ENCODE peak calls at places on chromosome 20, in six cellular contexts. U is esophagus muscularis mucosa; K is NCI-H1436; I is SW 1271; E is stimulated activated CD4-positive, alpha-beta T cell treated with anti-CD3 and anti-CD28 coated beads, Interleukin-15, amount 100 ng/mL, for 24 hours; O is central memory CD4-positive, alpha-beta T cell. Q is an unnamed sample.

GRCh38 chr20:21510414-21510971 is 3.4 kb downstream of the NKX2-2 start:
- DNase-seq in U (no peak), K (no peak), I (no peak), E (no peak), O (no peak), Q (peak)

GRCh38 chr20:34925981-34926380 is 29.6 kb downstream of the GSS start:
- DNase-seq in U (no peak), K (no peak), I (no peak), E (no peak), O (no peak), Q (no peak)

GRCh38 chr20:316316-317068 is 8.9 kb upstream of the SOX12 start:
- DNase-seq in U (no peak), K (no peak), I (no peak), E (no peak), O (no peak), Q (no peak)

GRCh38 chr20:45341939-45342862 is 6.0 kb downstream of the SDC4 start:
- DNase-seq in U (no peak), K (no peak), I (no peak), E (no peak), O (no peak), Q (peak)

GRCh38 chr20:50538276-50538675 is 28.1 kb downstream of the PTPN1 start:
- DNase-seq in U (no peak), K (no peak), I (no peak), E (no peak), O (no peak), Q (no peak)

GRCh38 chr20:25195962-25196700 is 619 bp downstream of the ENTPD6 start:
- DNase-seq in U (peak), K (peak), I (no peak), E (peak), O (peak), Q (no peak)

GRCh38 chr20:58102252-58102651 is 126.2 kb downstream of the ANKRD60 start:
- DNase-seq in U (peak), K (no peak), I (no peak), E (no peak), O (no peak), Q (no peak)

GRCh38 chr20:57996936-57997629 is 231.4 kb downstream of the ANKRD60 start:
- DNase-seq in U (no peak), K (no peak), I (no peak), E (no peak), O (no peak), Q (no peak)

GRCh38 chr20:25308671-25309394 is 60.9 kb downstream of the PYGB start:
- DNase-seq in U (no peak), K (no peak), I (no peak), E (no peak), O (no peak), Q (no peak)

GRCh38 chr20:11057624-11058023 is 383.8 kb upstream of the JAG1 start:
- DNase-seq in U (no peak), K (no peak), I (no peak), E (no peak), O (no peak), Q (no peak)

GRCh38 chr20:12383770-12384304 is 466.1 kb downstream of the BTBD3 start:
- DNase-seq in U (no peak), K (no peak), I (no peak), E (no peak), O (no peak), Q (no peak)

GRCh38 chr20:57588596-57588995 is 27.7 kb downstream of the PCK1 start:
- DNase-seq in U (no peak), K (no peak), I (no peak), E (no peak), O (no peak), Q (no peak)

GRCh38 chr20:58577871-58578615 is 62.8 kb upstream of the APCDD1L start:
- DNase-seq in U (no peak), K (no peak), I (no peak), E (no peak), O (no peak), Q (no peak)

GRCh38 chr20:3174442-3175263 is 1.3 kb upstream of the LZTS3 start:
- DNase-seq in U (no peak), K (no peak), I (no peak), E (no peak), O (no peak), Q (no peak)

GRCh38 chr20:44019638-44020335 is 105.1 kb downstream of the TOX2 start:
- DNase-seq in U (no peak), K (no peak), I (no peak), E (peak), O (peak), Q (no peak)

GRCh38 chr20:3916347-3916746 is 27.2 kb downstream of the PANK2 start:
- DNase-seq in U (no peak), K (no peak), I (no peak), E (no peak), O (no peak), Q (no peak)

GRCh38 chr20:63129991-63130653 is 85.8 kb downstream of the YTHDF1 start:
- DNase-seq in U (no peak), K (no peak), I (no peak), E (no peak), O (no peak), Q (peak)

GRCh38 chr20:39853664-39854063 is 835.4 kb downstream of the MAFB start:
- DNase-seq in U (no peak), K (no peak), I (peak), E (no peak), O (no peak), Q (no peak)

GRCh38 chr20:1813101-1813529 is 82.1 kb upstream of the SIRPA start:
- DNase-seq in U (peak), K (no peak), I (no peak), E (no peak), O (no peak), Q (no peak)

GRCh38 chr20:56328861-56329260 is 29.9 kb upstream of the FAM210B start:
- DNase-seq in U (no peak), K (no peak), I (no peak), E (no peak), O (no peak), Q (no peak)

GRCh38 chr20:62069741-62070216 is 4.1 kb upstream of the TAF4 start:
- DNase-seq in U (no peak), K (no peak), I (no peak), E (no peak), O (no peak), Q (no peak)

GRCh38 chr20:4352348-4352747 is 337.0 kb upstream of the RNF24 start:
- DNase-seq in U (no peak), K (no peak), I (no peak), E (no peak), O (no peak), Q (no peak)

GRCh38 chr20:46931699-46932098 is 37.1 kb downstream of the EYA2 start:
- DNase-seq in U (no peak), K (no peak), I (no peak), E (no peak), O (no peak), Q (no peak)

GRCh38 chr20:9460518-9460917 is 53.9 kb upstream of the LAMP5 start:
- DNase-seq in U (no peak), K (no peak), I (no peak), E (no peak), O (no peak), Q (no peak)

GRCh38 chr20:44809380-44810060 is 826 bp downstream of the RIMS4 start:
- DNase-seq in U (no peak), K (no peak), I (no peak), E (no peak), O (no peak), Q (no peak)

GRCh38 chr20:6613280-6613861 is 154.1 kb upstream of the BMP2 start:
- DNase-seq in U (no peak), K (no peak), I (no peak), E (no peak), O (no peak), Q (no peak)

Q was measured in frontal cortex.